ENCODE peak calls at places on chromosomes 16 and 17, in five cellular contexts. One of them, this sample, is unnamed.

GRCh38 chr16:11560701-11561439 is 25.8 kb downstream of the LITAF start:
- DNase-seq in left colon: no peak
- DNase-seq in stimulated activated CD4-positive, alpha-beta T cell treated with anti-CD3 and anti-CD28 coated beads, Interleukin-1b, Interleukin-23, amount 100 ng/mL, for 24 hours: no peak
- DNase-seq in WTC11: no peak
- DNase-seq in cardiac fibroblast: no peak
- DNase-seq in this sample: no peak

GRCh38 chr17:17300624-17301568 is 2.3 kb upstream of the NT5M start:
- DNase-seq in left colon: peak; percentile 44
- DNase-seq in stimulated activated CD4-positive, alpha-beta T cell treated with anti-CD3 and anti-CD28 coated beads, Interleukin-1b, Interleukin-23, amount 100 ng/mL, for 24 hours: no peak
- DNase-seq in WTC11: peak; percentile 96
- DNase-seq in cardiac fibroblast: peak; percentile 48
- DNase-seq in this sample: peak; percentile 37

GRCh38 chr17:15475620-15476354 is 8.4 kb upstream of the CDRT4 start:
- DNase-seq in left colon: no peak
- DNase-seq in stimulated activated CD4-positive, alpha-beta T cell treated with anti-CD3 and anti-CD28 coated beads, Interleukin-1b, Interleukin-23, amount 100 ng/mL, for 24 hours: no peak
- DNase-seq in WTC11: no peak
- DNase-seq in cardiac fibroblast: peak; percentile 74
- DNase-seq in this sample: peak; percentile 66

GRCh38 chr17:83109793-83110645 is 30.6 kb downstream of the METRNL start:
- DNase-seq in left colon: peak; percentile 90
- DNase-seq in stimulated activated CD4-positive, alpha-beta T cell treated with anti-CD3 and anti-CD28 coated beads, Interleukin-1b, Interleukin-23, amount 100 ng/mL, for 24 hours: no peak
- DNase-seq in WTC11: no peak
- DNase-seq in cardiac fibroblast: peak; percentile 97
- DNase-seq in this sample: peak; percentile 97

GRCh38 chr16:21097151-21097550 is 53.5 kb downstream of the DNAH3 start:
- DNase-seq in left colon: no peak
- DNase-seq in stimulated activated CD4-positive, alpha-beta T cell treated with anti-CD3 and anti-CD28 coated beads, Interleukin-1b, Interleukin-23, amount 100 ng/mL, for 24 hours: no peak
- DNase-seq in WTC11: no peak
- DNase-seq in cardiac fibroblast: peak; percentile 76
- DNase-seq in this sample: peak; percentile 73

GRCh38 chr17:59167571-59168001 is 12.0 kb downstream of the PRR11 start:
- DNase-seq in left colon: no peak
- DNase-seq in stimulated activated CD4-positive, alpha-beta T cell treated with anti-CD3 and anti-CD28 coated beads, Interleukin-1b, Interleukin-23, amount 100 ng/mL, for 24 hours: no peak
- DNase-seq in WTC11: no peak
- DNase-seq in cardiac fibroblast: peak; percentile 53
- DNase-seq in this sample: no peak

GRCh38 chr17:68011199-68011665 is 15.0 kb upstream of the C17orf58 start:
- DNase-seq in left colon: no peak
- DNase-seq in stimulated activated CD4-positive, alpha-beta T cell treated with anti-CD3 and anti-CD28 coated beads, Interleukin-1b, Interleukin-23, amount 100 ng/mL, for 24 hours: peak; percentile 43
- DNase-seq in WTC11: peak; percentile 82
- DNase-seq in cardiac fibroblast: peak; percentile 46
- DNase-seq in this sample: no peak

GRCh38 chr16:57747996-57748395 is 12.4 kb downstream of the KATNB1 start:
- DNase-seq in left colon: no peak
- DNase-seq in stimulated activated CD4-positive, alpha-beta T cell treated with anti-CD3 and anti-CD28 coated beads, Interleukin-1b, Interleukin-23, amount 100 ng/mL, for 24 hours: no peak
- DNase-seq in WTC11: no peak
- DNase-seq in cardiac fibroblast: no peak
- DNase-seq in this sample: no peak

GRCh38 chr16:57711-58110 is 4.1 kb downstream of the SNRNP25 start:
- DNase-seq in left colon: no peak
- DNase-seq in stimulated activated CD4-positive, alpha-beta T cell treated with anti-CD3 and anti-CD28 coated beads, Interleukin-1b, Interleukin-23, amount 100 ng/mL, for 24 hours: no peak
- DNase-seq in WTC11: no peak
- DNase-seq in cardiac fibroblast: peak; percentile 26
- DNase-seq in this sample: no peak

GRCh38 chr17:80138856-80139426 is 8.0 kb downstream of the EIF4A3 start:
- DNase-seq in left colon: peak; percentile 61
- DNase-seq in stimulated activated CD4-positive, alpha-beta T cell treated with anti-CD3 and anti-CD28 coated beads, Interleukin-1b, Interleukin-23, amount 100 ng/mL, for 24 hours: no peak
- DNase-seq in WTC11: no peak
- DNase-seq in cardiac fibroblast: no peak
- DNase-seq in this sample: no peak

GRCh38 chr16:55914383-55914782 is 39.2 kb upstream of the CES5A start:
- DNase-seq in left colon: no peak
- DNase-seq in stimulated activated CD4-positive, alpha-beta T cell treated with anti-CD3 and anti-CD28 coated beads, Interleukin-1b, Interleukin-23, amount 100 ng/mL, for 24 hours: no peak
- DNase-seq in WTC11: no peak
- DNase-seq in cardiac fibroblast: no peak
- DNase-seq in this sample: no peak

GRCh38 chr17:61144137-61144536 is 255.5 kb upstream of the TBX2 start:
- DNase-seq in left colon: no peak
- DNase-seq in stimulated activated CD4-positive, alpha-beta T cell treated with anti-CD3 and anti-CD28 coated beads, Interleukin-1b, Interleukin-23, amount 100 ng/mL, for 24 hours: no peak
- DNase-seq in WTC11: no peak
- DNase-seq in cardiac fibroblast: peak; percentile 65
- DNase-seq in this sample: no peak

GRCh38 chr17:46978489-46979022 is 497 bp downstream of the RPRML start:
- DNase-seq in left colon: no peak
- DNase-seq in stimulated activated CD4-positive, alpha-beta T cell treated with anti-CD3 and anti-CD28 coated beads, Interleukin-1b, Interleukin-23, amount 100 ng/mL, for 24 hours: no peak
- DNase-seq in WTC11: peak; percentile 35
- DNase-seq in cardiac fibroblast: no peak
- DNase-seq in this sample: no peak

GRCh38 chr16:89202422-89203215 is 2.3 kb upstream of the SLC22A31 start:
- DNase-seq in left colon: no peak
- DNase-seq in stimulated activated CD4-positive, alpha-beta T cell treated with anti-CD3 and anti-CD28 coated beads, Interleukin-1b, Interleukin-23, amount 100 ng/mL, for 24 hours: no peak
- DNase-seq in WTC11: peak; percentile 29
- DNase-seq in cardiac fibroblast: no peak
- DNase-seq in this sample: no peak

GRCh38 chr16:35188288-35189155 is 1729.1 kb downstream of the TP53TG3F start:
- DNase-seq in left colon: no peak
- DNase-seq in stimulated activated CD4-positive, alpha-beta T cell treated with anti-CD3 and anti-CD28 coated beads, Interleukin-1b, Interleukin-23, amount 100 ng/mL, for 24 hours: no peak
- DNase-seq in WTC11: no peak
- DNase-seq in cardiac fibroblast: no peak
- DNase-seq in this sample: no peak

GRCh38 chr17:58417300-58418092 is at the start of gene RNF43:
- DNase-seq in left colon: peak; percentile 99
- DNase-seq in stimulated activated CD4-positive, alpha-beta T cell treated with anti-CD3 and anti-CD28 coated beads, Interleukin-1b, Interleukin-23, amount 100 ng/mL, for 24 hours: peak; percentile 59
- DNase-seq in WTC11: peak; percentile 93
- DNase-seq in cardiac fibroblast: peak; percentile 78
- DNase-seq in this sample: peak; percentile 60

This sample was measured in LHCN-M2.